ENCODE peak calls at places on chromosomes 2 and 18, in six cellular contexts. B is lower lobe of right lung, P is AG09309, K is OCI-LY7, M is IMR-90, D is AG04449. C is an unnamed sample.

GRCh38 chr2:99485824-99486223 is 4.0 kb downstream of the REV1 start:
- DNase-seq in B (no peak), P (no peak), K (no peak), M (no peak), D (no peak), C (no peak)

GRCh38 chr18:48787523-48788151 is 163.1 kb downstream of the SMAD7 start:
- DNase-seq in B (peak; percentile 25), P (no peak), K (no peak), M (peak; percentile 23), D (no peak), C (no peak)

GRCh38 chr2:67702284-67702683 is 305.2 kb downstream of the ETAA1 start:
- DNase-seq in B (no peak), P (no peak), K (no peak), M (no peak), D (no peak), C (no peak)

GRCh38 chr18:55477537-55478300 is 110.3 kb downstream of the TCF4 start:
- DNase-seq in B (no peak), P (no peak), K (peak; percentile 42), M (peak; percentile 52), D (no peak), C (no peak)

GRCh38 chr2:164710252-164710633 is 89.0 kb upstream of the GRB14 start:
- DNase-seq in B (no peak), P (no peak), K (no peak), M (peak; percentile 77), D (no peak), C (no peak)

GRCh38 chr2:106562826-106563594 is 75.8 kb downstream of the CD8B2 start:
- DNase-seq in B (no peak), P (no peak), K (no peak), M (no peak), D (no peak), C (no peak)

GRCh38 chr2:183124957-183125255 is 663 bp downstream of the NUP35 start:
- DNase-seq in B (no peak), P (no peak), K (no peak), M (no peak), D (no peak), C (no peak)

GRCh38 chr2:80852808-80853139 is 548.2 kb upstream of the LRRTM1 start:
- DNase-seq in B (no peak), P (no peak), K (peak; percentile 56), M (no peak), D (no peak), C (no peak)

GRCh38 chr18:61929881-61930640 is 37.3 kb upstream of the RNF152 start:
- DNase-seq in B (no peak), P (no peak), K (no peak), M (no peak), D (no peak), C (no peak)

GRCh38 chr18:6748241-6748640 is 18.7 kb downstream of the ARHGAP28 start:
- DNase-seq in B (no peak), P (no peak), K (no peak), M (no peak), D (no peak), C (no peak)

GRCh38 chr18:2515908-2516625 is 55.2 kb downstream of the METTL4 start:
- DNase-seq in B (no peak), P (peak; percentile 65), K (peak; percentile 65), M (peak; percentile 95), D (peak; percentile 82), C (peak; percentile 88)

GRCh38 chr2:12169060-12169406 is 422.6 kb downstream of the LPIN1 start:
- DNase-seq in B (no peak), P (peak; percentile 34), K (no peak), M (peak; percentile 82), D (peak; percentile 93), C (no peak)

GRCh38 chr2:173355866-173356508 is 1.3 kb downstream of the CDCA7 start:
- DNase-seq in B (no peak), P (no peak), K (peak; percentile 31), M (no peak), D (no peak), C (no peak)

GRCh38 chr2:158723311-158723838 is 71.7 kb upstream of the DAPL1 start:
- DNase-seq in B (no peak), P (no peak), K (no peak), M (no peak), D (no peak), C (no peak)

GRCh38 chr18:35042389-35043066 is 1.3 kb downstream of the MAPRE2 start:
- DNase-seq in B (no peak), P (no peak), K (peak; percentile 41), M (no peak), D (no peak), C (no peak)

GRCh38 chr2:26639685-26640240 is 1.4 kb downstream of the CIB4 start:
- DNase-seq in B (no peak), P (no peak), K (no peak), M (no peak), D (no peak), C (no peak)

GRCh38 chr2:136126021-136126420 is 8.1 kb upstream of the CXCR4 start:
- DNase-seq in B (no peak), P (no peak), K (no peak), M (no peak), D (no peak), C (no peak)

GRCh38 chr2:183078163-183078466 is 432 bp upstream of the DUSP19 start:
- DNase-seq in B (peak; percentile 53), P (no peak), K (peak; percentile 43), M (no peak), D (no peak), C (no peak)

GRCh38 chr2:41413813-41414485 is 633.9 kb upstream of the PKDCC start:
- DNase-seq in B (no peak), P (no peak), K (no peak), M (no peak), D (no peak), C (no peak)

GRCh38 chr2:73701968-73702665 is 35.0 kb downstream of the TPRKB start:
- DNase-seq in B (no peak), P (no peak), K (no peak), M (no peak), D (no peak), C (no peak)

GRCh38 chr2:232789067-232789466 is 12.7 kb upstream of the KCNJ13 start:
- DNase-seq in B (no peak), P (no peak), K (no peak), M (no peak), D (no peak), C (no peak)

GRCh38 chr18:23585897-23586248 is 433 bp downstream of the NPC1 start:
- DNase-seq in B (no peak), P (no peak), K (no peak), M (peak; percentile 4), D (no peak), C (no peak)

GRCh38 chr18:23586249-23587196 is at the start of gene NPC1:
- DNase-seq in B (peak; percentile 97), P (peak; percentile 69), K (peak; percentile 94), M (peak; percentile 92), D (no peak), C (peak; percentile 75)

GRCh38 chr18:23585007-23585871 is 1.1 kb downstream of the NPC1 start:
- DNase-seq in B (no peak), P (no peak), K (peak; percentile 48), M (no peak), D (no peak), C (no peak)

GRCh38 chr18:23588836-23589560 is 2.7 kb upstream of the NPC1 start:
- DNase-seq in B (no peak), P (peak; percentile 23), K (no peak), M (no peak), D (no peak), C (no peak)

DNA sequence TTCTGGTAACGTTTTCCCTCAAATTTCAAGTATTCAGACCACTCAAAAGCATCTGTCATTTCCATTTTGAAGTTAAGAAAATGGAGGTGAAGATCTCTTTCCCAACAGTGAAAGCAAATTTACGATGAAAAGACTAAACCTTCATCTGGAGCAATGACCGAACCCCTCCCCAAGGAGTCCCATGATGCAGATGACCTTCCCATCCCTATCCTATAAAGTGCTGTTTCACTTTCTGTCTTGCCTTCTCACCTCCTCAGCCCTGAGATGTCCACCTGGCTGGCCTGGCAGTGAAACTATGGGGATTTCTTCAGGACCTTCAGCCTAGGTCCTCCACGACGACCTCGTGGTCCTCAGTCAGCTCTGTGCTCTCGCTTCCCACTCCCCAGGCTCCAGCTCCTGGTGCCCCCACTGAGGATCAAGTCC is 925 bp upstream of the NPC1 start:
- DNase-seq in B (no peak), P (no peak), K (no peak), M (no peak), D (no peak), C (no peak)
- TF ChIP-seq CTCF in B (no peak), P (no peak), K (no peak), M (no peak), D (no peak), C (no peak)

GRCh38 chr2:109129356-109129920 is 433 bp downstream of the SH3RF3 start:
- DNase-seq in B (peak; percentile 47), P (no peak), K (no peak), M (no peak), D (no peak), C (no peak)
- H3K4me3 ChIP-seq in B (peak overlapping the region; percentile 74), P (peak overlapping the region; percentile 78), K (no peak overlapping the region), M (peak overlapping the region; percentile 58), D (peak overlapping the region; percentile 72), C (peak overlapping the region; percentile 68)

GRCh38 chr2:220891405-220891804 is 680.7 kb downstream of the EPHA4 start:
- DNase-seq in B (no peak), P (peak; percentile 52), K (no peak), M (peak; percentile 91), D (peak; percentile 59), C (peak; percentile 29)
- TF ChIP-seq CTCF in B (no peak), P (no peak), K (no peak), M (no peak), D (no peak), C (no peak)

DNA sequence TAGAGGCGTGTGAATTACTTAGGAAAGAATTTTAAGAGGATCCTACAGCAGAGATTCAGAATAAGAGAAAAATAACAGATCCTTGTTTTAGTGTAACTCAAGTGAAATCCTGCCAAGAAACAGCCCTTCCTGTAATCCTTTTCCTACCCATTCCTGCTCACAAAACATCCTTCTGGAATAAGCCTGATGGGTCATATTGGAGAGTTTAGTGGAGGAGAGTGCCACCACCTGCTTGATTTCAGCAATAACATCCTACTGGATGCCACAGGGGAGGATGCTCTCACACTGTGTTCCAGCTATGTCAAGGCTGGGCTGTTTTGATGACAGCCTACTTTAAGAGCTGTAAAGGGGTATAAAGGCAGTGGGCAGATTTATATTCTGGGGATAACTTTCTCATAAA is 54.8 kb upstream of the CCDC178 start:
- DNase-seq in B (no peak), P (no peak), K (peak; percentile 10), M (peak; percentile 13), D (no peak), C (no peak)
- H3K4me3 ChIP-seq in B (no peak overlapping the region), P (no peak overlapping the region), K (no peak overlapping the region), M (no peak overlapping the region), D (no peak overlapping the region), C (no peak overlapping the region)